ENCODE peak calls at places on chromosomes 12 and 14, in ten cellular contexts. A is GM13977; F is CD8-positive, alpha-beta T cell; V is endothelial cell; B is RWPE1; X is A549; Z is mammary epithelial cell; S is AG10803; L is GM20000; G is AG09319. P is an unnamed sample.

GRCh38 chr12:41304526-41304925 is 116.4 kb downstream of the PDZRN4 start:
- DNase-seq in Z (no peak), L (no peak), S (no peak), X (peak), B (no peak), V (no peak), G (no peak), F (no peak), A (no peak), P (peak)

GRCh38 chr14:102055181-102055901 is 31.5 kb downstream of the HSP90AA1 start:
- DNase-seq in V (no peak), G (peak), B (peak), A (no peak), S (peak), F (no peak), L (no peak), Z (peak), X (no peak), P (peak)

GRCh38 chr14:54216827-54217226 is 180.0 kb upstream of the CDKN3 start:
- DNase-seq in S (no peak), A (no peak), Z (no peak), V (no peak), X (no peak), B (no peak), G (no peak), L (no peak), F (no peak), P (no peak)

GRCh38 chr12:116465892-116466291 is 93.3 kb upstream of the MAP1LC3B2 start:
- DNase-seq in A (no peak), V (no peak), F (no peak), L (no peak), S (no peak), X (peak), Z (no peak), B (no peak), G (no peak), P (no peak)

GRCh38 chr14:72883963-72884362 is 9.9 kb downstream of the DPF3 start:
- DNase-seq in V (no peak), X (no peak), A (peak), S (no peak), B (no peak), Z (no peak), G (no peak), L (peak), F (no peak), P (peak)

GRCh38 chr12:11694528-11694927 is 45.1 kb downstream of the ETV6 start:
- DNase-seq in V (no peak), Z (no peak), A (no peak), F (no peak), X (no peak), L (no peak), G (no peak), B (no peak), S (no peak), P (no peak)

GRCh38 chr12:124009781-124010180 is 36.8 kb downstream of the ZNF664 start:
- DNase-seq in S (no peak), X (no peak), B (no peak), L (no peak), F (no peak), G (no peak), V (no peak), A (no peak), Z (no peak), P (no peak)

GRCh38 chr14:105857816-105858675 is 331.7 kb downstream of the TMEM121 start:
- DNase-seq in L (peak), S (no peak), A (no peak), V (no peak), X (no peak), F (peak), B (no peak), G (no peak), Z (no peak), P (no peak)

GRCh38 chr12:55068416-55069010 is 48.7 kb downstream of the NEUROD4 start:
- DNase-seq in B (peak), S (peak), A (peak), F (peak), X (peak), L (peak), V (peak), Z (peak), G (peak), P (peak)

GRCh38 chr14:104681689-104682074 is 7.7 kb upstream of the INF2 start:
- DNase-seq in X (peak), L (no peak), Z (peak), B (peak), A (no peak), V (peak), G (peak), F (no peak), S (peak), P (peak)

GRCh38 chr12:114981036-114981435 is 297.1 kb upstream of the TBX3 start:
- DNase-seq in X (no peak), V (no peak), A (no peak), Z (no peak), B (no peak), F (no peak), S (no peak), L (no peak), G (no peak), P (no peak)

GRCh38 chr12:68893201-68893600 is 39.8 kb downstream of the CPM start:
- DNase-seq in Z (no peak), V (no peak), B (no peak), A (no peak), X (no peak), L (no peak), F (no peak), G (no peak), S (no peak), P (no peak)

GRCh38 chr12:68891141-68891540 is 41.8 kb downstream of the CPM start:
- DNase-seq in X (no peak), B (no peak), A (no peak), S (no peak), G (no peak), F (no peak), V (no peak), Z (no peak), L (no peak), P (no peak)

GRCh38 chr12:68896881-68897540 is 36.0 kb downstream of the CPM start:
- DNase-seq in S (no peak), L (no peak), X (no peak), B (no peak), G (no peak), A (no peak), V (no peak), Z (peak), F (no peak), P (peak)

GRCh38 chr12:68893741-68894140 is 39.2 kb downstream of the CPM start:
- DNase-seq in X (no peak), S (no peak), V (no peak), B (no peak), L (no peak), F (no peak), A (no peak), Z (no peak), G (no peak), P (no peak)

DNA sequence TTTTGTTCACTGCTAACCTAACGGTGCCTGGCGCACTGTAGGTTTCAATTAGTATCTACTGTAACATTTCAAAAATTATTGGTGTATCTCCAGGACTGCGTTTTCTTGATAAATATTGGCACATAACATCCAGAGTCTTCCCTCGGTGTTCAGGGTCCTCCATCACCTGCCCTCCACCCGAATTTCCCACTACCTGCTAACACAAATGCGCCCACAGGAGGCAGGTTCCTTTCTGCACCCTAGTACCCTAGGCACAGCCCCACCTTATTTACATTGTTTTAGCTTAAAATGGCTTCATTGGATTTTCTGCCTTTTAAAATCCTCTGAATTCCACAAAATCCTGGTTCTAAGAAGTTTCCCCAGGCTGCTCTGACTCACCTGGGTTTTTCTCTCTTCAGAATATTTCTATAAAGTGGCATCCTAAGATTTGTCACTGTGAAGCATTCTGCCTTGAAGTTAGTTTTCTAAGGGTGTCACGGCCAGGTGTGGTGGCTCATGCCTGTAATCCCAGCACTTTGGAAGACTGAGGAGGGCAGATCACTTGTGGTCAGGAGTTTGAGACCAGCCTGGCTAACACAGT is 38.6 kb downstream of the CPM start:
- DNase-seq in Z (no peak), B (no peak), X (no peak), V (no peak), S (no peak), F (no peak), A (no peak), L (no peak), G (no peak), P (no peak)
- TF ChIP-seq CTCF in Z (no peak), B (no peak), X (no peak), V (no peak), S (no peak), F (no peak), A (no peak), L (no peak), G (no peak), P (no peak)

GRCh38 chr12:47205532-47206449 is 126.0 kb upstream of the AMIGO2 start:
- DNase-seq in L (no peak), V (no peak), Z (no peak), X (no peak), S (no peak), B (no peak), G (no peak), A (no peak), F (no peak), P (no peak)

GRCh38 chr12:47207005-47207717 is 127.4 kb upstream of the AMIGO2 start:
- DNase-seq in G (no peak), F (peak), L (peak), X (no peak), B (no peak), A (no peak), S (no peak), V (no peak), Z (no peak), P (no peak)

GRCh38 chr12:47209014-47209413 is 129.3 kb upstream of the AMIGO2 start:
- DNase-seq in V (no peak), G (no peak), S (no peak), A (no peak), Z (no peak), B (no peak), L (no peak), F (no peak), X (no peak), P (no peak)

GRCh38 chr12:47207829-47208248 is 128.1 kb upstream of the AMIGO2 start:
- DNase-seq in X (no peak), G (no peak), B (no peak), A (peak), S (no peak), V (no peak), L (peak), Z (no peak), F (no peak), P (no peak)

DNA sequence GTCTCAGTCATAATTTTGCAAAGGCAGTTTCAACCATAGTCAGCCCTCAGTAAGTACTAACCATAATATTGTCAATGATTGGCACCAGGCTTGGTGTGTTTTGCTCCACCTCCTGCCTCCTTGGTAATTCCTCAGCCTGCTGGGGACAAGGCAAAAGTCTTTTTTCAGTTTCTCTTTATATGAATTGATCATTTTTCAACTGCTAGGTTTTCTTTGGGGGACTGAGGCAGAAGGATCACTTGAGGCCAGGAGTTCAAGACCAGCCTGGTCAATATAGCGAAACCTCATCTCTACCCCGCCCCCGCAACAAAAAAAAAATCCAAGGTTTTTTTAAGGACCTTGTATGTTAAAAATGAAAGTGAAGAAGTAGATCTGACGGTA is 126.7 kb upstream of the AMIGO2 start:
- DNase-seq in V (no peak), S (no peak), G (no peak), F (no peak), L (no peak), A (no peak), Z (no peak), B (no peak), X (no peak), P (no peak)
- TF ChIP-seq CTCF in V (no peak), S (no peak), G (no peak), F (no peak), L (no peak), A (no peak), Z (no peak), B (no peak), X (no peak), P (no peak)

GRCh38 chr12:18886962-18887361 is 149.0 kb downstream of the CAPZA3 start:
- DNase-seq in S (peak), Z (no peak), L (no peak), B (no peak), V (no peak), A (no peak), F (no peak), X (no peak), G (no peak), P (no peak)

GRCh38 chr12:18887368-18887767 is 149.4 kb downstream of the CAPZA3 start:
- DNase-seq in V (no peak), S (no peak), L (no peak), G (no peak), X (no peak), B (no peak), A (no peak), Z (no peak), F (no peak), P (no peak)

GRCh38 chr12:18888062-18888461 is 150.1 kb downstream of the CAPZA3 start:
- DNase-seq in G (no peak), S (no peak), X (no peak), B (no peak), A (no peak), V (no peak), L (no peak), Z (no peak), F (no peak), P (no peak)

DNA sequence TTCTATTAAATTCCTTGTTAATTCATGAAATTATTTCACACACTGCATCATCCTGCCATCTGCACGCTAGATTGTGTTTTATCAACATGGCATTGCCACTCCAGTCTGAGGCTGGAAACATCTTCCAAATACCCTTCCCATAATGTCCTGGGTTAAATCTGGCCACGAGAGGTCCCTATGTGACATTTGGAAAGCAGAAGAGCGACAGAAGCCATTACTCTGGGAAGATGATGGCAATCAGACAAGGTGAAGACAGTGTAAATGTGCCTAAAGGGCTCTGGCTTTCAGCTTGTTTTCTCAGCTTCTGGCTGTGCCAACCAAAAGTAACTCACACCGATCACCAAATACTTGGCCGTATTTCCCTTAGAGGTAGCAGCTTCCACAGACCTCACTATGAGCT is 144.8 kb downstream of the CAPZA3 start:
- DNase-seq in S (no peak), Z (no peak), F (no peak), G (no peak), B (no peak), L (no peak), V (no peak), A (no peak), X (no peak), P (no peak)
- TF ChIP-seq CTCF in S (no peak), Z (no peak), F (no peak), G (no peak), B (no peak), L (no peak), V (no peak), A (no peak), X (no peak), P (no peak)

GRCh38 chr14:94040247-94040646 is 14.1 kb downstream of the OTUB2 start:
- DNase-seq in A (no peak), G (no peak), B (no peak), L (no peak), F (no peak), Z (no peak), S (no peak), V (no peak), X (no peak), P (no peak)

GRCh38 chr14:94038510-94038909 is 12.4 kb downstream of the OTUB2 start:
- DNase-seq in Z (no peak), V (no peak), B (no peak), S (no peak), G (no peak), X (no peak), A (no peak), F (no peak), L (no peak), P (no peak)

GRCh38 chr14:94037954-94038353 is 11.8 kb downstream of the OTUB2 start:
- DNase-seq in X (no peak), V (no peak), L (no peak), F (no peak), Z (no peak), A (no peak), G (no peak), B (no peak), S (no peak), P (no peak)

GRCh38 chr14:94038921-94039629 is 12.9 kb downstream of the OTUB2 start:
- DNase-seq in L (no peak), A (no peak), X (no peak), F (no peak), V (no peak), S (no peak), Z (no peak), B (no peak), G (no peak), P (no peak)

DNA sequence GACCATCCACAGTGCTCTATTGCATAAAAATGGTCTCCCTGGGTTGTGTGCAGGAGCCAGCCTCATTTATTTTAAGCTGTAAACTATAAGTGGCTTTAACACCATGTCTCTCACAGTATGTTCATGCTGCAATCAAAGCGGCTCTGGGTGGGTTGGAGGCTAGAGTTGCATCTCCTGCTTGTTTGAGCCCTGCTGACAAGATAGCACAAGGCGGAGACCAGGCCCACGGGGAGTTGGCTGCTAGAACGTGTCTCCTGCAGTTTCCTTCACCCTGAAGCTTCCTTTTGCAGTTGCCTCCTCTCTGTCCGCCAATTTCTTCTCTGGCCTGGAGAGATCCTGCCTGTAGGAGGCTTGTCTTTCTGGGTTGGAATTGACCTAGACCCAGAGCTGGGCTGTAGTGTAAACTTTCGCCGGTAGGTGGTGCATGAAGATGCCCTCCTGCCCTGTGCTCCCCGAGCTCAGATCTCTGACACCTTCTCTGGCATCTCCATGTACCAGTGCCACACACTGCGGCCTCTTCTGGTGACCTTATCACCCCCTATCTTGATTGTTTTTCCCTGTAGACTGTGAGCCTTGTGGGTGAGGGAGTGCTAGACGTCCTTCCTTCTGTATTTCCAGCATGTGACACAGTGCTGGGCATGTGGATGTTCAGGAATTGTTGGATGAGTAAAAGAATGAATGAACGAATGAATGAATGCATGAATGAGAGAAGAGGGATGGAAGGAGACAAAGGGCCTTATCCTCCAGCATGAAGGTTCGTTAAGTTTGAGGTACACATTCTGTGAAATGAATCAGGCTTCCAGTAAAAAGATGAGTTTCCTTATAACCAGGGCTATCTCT is 10.4 kb downstream of the OTUB2 start:
- DNase-seq in B (peak), L (peak), X (peak), S (peak), V (peak), A (peak), F (peak), Z (peak), G (peak), P (peak)
- TF ChIP-seq CTCF in B (peak), L (peak), X (peak), S (peak), V (peak), A (peak), F (peak), Z (peak), G (peak), P (peak)

GRCh38 chr12:107360472-107360871 is 267.1 kb upstream of the CRY1 start:
- DNase-seq in X (no peak), Z (peak), G (no peak), L (no peak), B (peak), S (no peak), A (no peak), V (no peak), F (no peak), P (peak)

GRCh38 chr12:107362960-107363359 is 269.6 kb upstream of the CRY1 start:
- DNase-seq in V (no peak), L (no peak), S (no peak), B (no peak), Z (no peak), X (no peak), F (no peak), A (no peak), G (no peak), P (no peak)

GRCh38 chr12:107360033-107360432 is 266.7 kb upstream of the CRY1 start:
- DNase-seq in B (no peak), V (no peak), S (no peak), Z (no peak), L (no peak), G (no peak), A (no peak), X (no peak), F (no peak), P (no peak)

GRCh38 chr12:107359382-107359781 is 266.0 kb upstream of the CRY1 start:
- DNase-seq in B (peak), S (peak), X (peak), Z (peak), F (no peak), V (no peak), G (no peak), A (no peak), L (no peak), P (no peak)

DNA sequence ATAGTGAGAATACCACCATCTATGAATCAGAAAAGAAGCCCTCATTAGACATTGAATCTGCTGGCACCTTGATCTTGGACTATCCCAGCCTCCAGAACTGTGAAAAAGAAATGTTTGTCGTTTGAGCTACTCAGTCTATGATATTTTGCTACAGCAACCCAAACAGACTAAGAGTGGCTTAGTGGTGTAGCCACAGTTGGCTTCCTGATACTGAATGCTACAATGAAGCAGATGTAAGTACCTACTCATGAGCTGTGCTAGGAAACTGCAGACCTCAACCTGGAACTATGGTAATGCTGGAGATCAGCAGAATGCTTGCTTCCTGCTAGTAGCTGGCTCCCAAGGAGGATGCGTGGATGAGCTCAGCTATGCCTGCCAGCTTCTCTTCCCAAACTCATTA is 268.6 kb upstream of the CRY1 start:
- DNase-seq in F (no peak), A (no peak), L (no peak), Z (no peak), S (no peak), V (no peak), X (no peak), G (no peak), B (no peak), P (no peak)
- TF ChIP-seq CTCF in F (no peak), A (no peak), L (no peak), Z (no peak), S (no peak), V (no peak), X (no peak), G (no peak), B (no peak), P (no peak)

GRCh38 chr14:58401587-58401986 is 5.9 kb downstream of the TOMM20L start:
- DNase-seq in S (no peak), X (peak), B (no peak), G (no peak), L (no peak), A (no peak), F (no peak), Z (no peak), V (no peak), P (no peak)
- TF ChIP-seq CTCF in S (no peak), X (peak), B (no peak), G (no peak), L (peak), A (peak), F (no peak), Z (no peak), V (no peak), P (peak)

GRCh38 chr14:79584679-79585078 is 626.6 kb downstream of the DIO2 start:
- DNase-seq in B (no peak), G (peak), F (no peak), S (peak), Z (peak), X (peak), A (no peak), L (no peak), V (no peak), P (peak)
- TF ChIP-seq CTCF in B (no peak), G (peak), F (no peak), S (peak), Z (peak), X (peak), A (no peak), L (no peak), V (no peak), P (peak)

GRCh38 chr14:65415613-65416012 is 3.1 kb downstream of the FUT8 start:
- DNase-seq in X (no peak), Z (no peak), F (no peak), G (no peak), V (no peak), L (no peak), A (no peak), B (no peak), S (no peak), P (no peak)
- TF ChIP-seq CTCF in X (no peak), Z (no peak), F (no peak), G (no peak), V (no peak), L (no peak), A (no peak), B (no peak), S (no peak), P (no peak)